ENCODE peak calls at places on chromosomes 7 and 10, in seven cellular contexts. Y, A, T, V, P, Q and I are unnamed samples.

GRCh38 chr7:40220421-40220911 is 85.7 kb downstream of the SUGCT start:
- DNase-seq in T (no peak), V (no peak), P (no peak), Y (no peak), A (no peak), Q (no peak), I (no peak)

GRCh38 chr7:157707983-157708720 is 371.3 kb downstream of the DNAJB6 start:
- DNase-seq in Y (no peak), P (no peak), Q (no peak), V (no peak), T (no peak), A (no peak), I (no peak)

GRCh38 chr10:47259521-47259920 is 40.5 kb upstream of the GDF10 start:
- DNase-seq in P (no peak), Y (no peak), Q (no peak), V (no peak), T (no peak), A (no peak), I (no peak)

GRCh38 chr10:96610817-96611216 is 24.0 kb upstream of the TM9SF3 start:
- DNase-seq in Q (peak; percentile 49), T (no peak), P (no peak), Y (no peak), V (no peak), A (no peak), I (no peak)

GRCh38 chr10:22573820-22574569 is 140.4 kb downstream of the PIP4K2A start:
- DNase-seq in A (no peak), P (no peak), V (no peak), T (peak; percentile 25), Q (peak; percentile 60), Y (no peak), I (no peak)

GRCh38 chr7:522071-522937 is 2.7 kb upstream of the PDGFA start:
- DNase-seq in Q (no peak), P (peak; percentile 69), T (peak; percentile 68), A (peak; percentile 83), V (no peak), Y (peak; percentile 70), I (peak; percentile 47)

GRCh38 chr10:96334888-96335526 is 23.8 kb downstream of the OPALIN start:
- DNase-seq in A (peak; percentile 28), T (peak; percentile 70), P (no peak), Y (no peak), V (peak; percentile 24), Q (no peak), I (no peak)

GRCh38 chr10:129332476-129332875 is 134.6 kb upstream of the MGMT start:
- DNase-seq in T (peak; percentile 75), Y (no peak), Q (no peak), A (no peak), P (no peak), V (no peak), I (no peak)

GRCh38 chr7:82598958-82599357 is 155.4 kb upstream of the CACNA2D1 start:
- DNase-seq in P (no peak), Q (no peak), A (no peak), Y (no peak), V (peak; percentile 69), T (no peak), I (no peak)

GRCh38 chr10:11573497-11573896 is 38.0 kb downstream of the USP6NL start:
- DNase-seq in A (no peak), T (peak; percentile 41), V (peak; percentile 5), Y (no peak), Q (no peak), P (no peak), I (no peak)

GRCh38 chr7:155764432-155764798 is 47.8 kb downstream of the SHH start:
- DNase-seq in P (no peak), Q (peak; percentile 60), T (no peak), A (no peak), V (no peak), Y (no peak), I (no peak)

GRCh38 chr10:8054498-8055407 is at the start of gene GATA3:
- DNase-seq in P (no peak), Q (peak; percentile 82), T (peak; percentile 84), A (no peak), V (no peak), Y (peak; percentile 62), I (no peak)

GRCh38 chr10:119667562-119668328 is 16.6 kb downstream of the BAG3 start:
- DNase-seq in P (peak; percentile 67), A (peak; percentile 81), Y (peak; percentile 80), Q (no peak), T (peak; percentile 55), V (peak; percentile 96), I (peak; percentile 67)

GRCh38 chr10:59872892-59873463 is 33.4 kb downstream of the CCDC6 start:
- DNase-seq in Q (no peak), T (no peak), V (peak; percentile 92), A (peak; percentile 71), P (no peak), Y (no peak), I (peak; percentile 92)

GRCh38 chr10:6877351-6878066 is 297.4 kb upstream of the PRKCQ start:
- DNase-seq in A (no peak), V (no peak), Y (no peak), P (no peak), T (no peak), Q (no peak), I (no peak)

GRCh38 chr10:132739225-132739613 is 46.7 kb downstream of the NKX6-2 start:
- DNase-seq in A (no peak), V (no peak), T (no peak), Y (no peak), P (no peak), Q (no peak), I (no peak)

GRCh38 chr7:2519119-2519930 is at the start of gene LFNG:
- DNase-seq in T (peak; percentile 97), Q (peak; percentile 93), V (peak; percentile 71), P (peak; percentile 88), Y (peak; percentile 89), A (peak; percentile 93), I (peak; percentile 76)

GRCh38 chr10:84574101-84574500 is 245.7 kb downstream of the CCSER2 start:
- DNase-seq in T (no peak), Q (no peak), A (no peak), V (peak; percentile 18), P (no peak), Y (no peak), I (no peak)

GRCh38 chr10:18577823-18578685 is 73.3 kb downstream of the NSUN6 start:
- DNase-seq in Q (no peak), A (no peak), T (no peak), P (no peak), V (no peak), Y (no peak), I (no peak)

GRCh38 chr7:34723866-34724490 is 66.0 kb downstream of the NPSR1 start:
- DNase-seq in Q (no peak), T (no peak), Y (no peak), A (no peak), P (no peak), V (no peak), I (no peak)

GRCh38 chr10:33015798-33016547 is 57.9 kb upstream of the ITGB1 start:
- DNase-seq in A (no peak), Y (no peak), V (peak; percentile 85), Q (no peak), P (no peak), T (no peak), I (no peak)
- H3K27ac ChIP-seq in A (peak overlapping the region; percentile 31), Y (peak overlapping the region; percentile 56), V (peak overlapping the region; percentile 69), Q (no peak overlapping the region), P (no peak overlapping the region), T (no peak overlapping the region), I (no peak overlapping the region)

GRCh38 chr7:129615018-129615417 is 3.5 kb downstream of the NRF1 start:
- DNase-seq in Q (no peak), T (no peak), Y (no peak), A (no peak), V (no peak), P (no peak), I (no peak)

GRCh38 chr7:129610709-129611245 is 743 bp upstream of the NRF1 start:
- DNase-seq in P (no peak), T (peak; percentile 52), Q (no peak), A (no peak), V (no peak), Y (no peak), I (no peak)

GRCh38 chr7:129611246-129612111 is at the start of gene NRF1:
- DNase-seq in A (peak; percentile 91), T (peak; percentile 96), V (peak; percentile 87), Y (peak; percentile 91), Q (peak; percentile 95), P (peak; percentile 93), I (peak; percentile 81)

GRCh38 chr7:129612112-129613015 is 844 bp downstream of the NRF1 start:
- DNase-seq in Y (peak; percentile 44), A (peak; percentile 63), P (peak; percentile 78), V (no peak), Q (peak; percentile 61), T (peak; percentile 48), I (peak; percentile 45)

GRCh38 chr7:129613016-129613337 is 1.5 kb downstream of the NRF1 start:
- DNase-seq in V (no peak), A (no peak), Y (no peak), T (no peak), Q (no peak), P (no peak), I (no peak)
- TF ChIP-seq CTCF in V (no peak), A (no peak), Y (no peak), T (no peak), Q (no peak), P (no peak), I (no peak)

DNA sequence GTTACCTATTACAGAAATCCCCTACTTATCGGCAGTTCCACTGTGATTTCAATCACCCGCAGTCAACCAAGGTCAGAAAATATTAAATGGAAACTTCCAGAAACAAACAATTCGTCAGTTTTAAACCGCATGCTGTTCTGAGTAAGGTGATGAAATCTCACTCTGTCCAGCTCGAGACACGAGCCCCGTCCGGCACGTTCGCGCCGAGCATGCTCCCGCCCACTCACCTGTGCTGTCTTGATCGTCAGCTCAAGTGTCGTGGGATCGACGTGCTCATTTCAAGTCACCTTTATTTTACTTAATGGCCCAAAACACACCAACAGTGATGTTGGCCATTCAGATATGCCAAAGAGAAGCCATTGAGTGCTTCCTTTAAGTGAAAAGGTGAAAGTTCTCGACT is 21.2 kb downstream of the ESYT2 start:
- DNase-seq in A (no peak), V (no peak), Q (no peak), P (no peak), T (no peak), Y (no peak), I (no peak)
- H3K36me3 ChIP-seq in A (no peaks in the 10 kb centered on the region), V (peaks cover 10% of the 10 kb centered on the region), Q (peaks cover 13% of the 10 kb centered on the region), P (no peaks in the 10 kb centered on the region), T (no peaks in the 10 kb centered on the region), Y (peaks cover 15% of the 10 kb centered on the region), I (no peaks in the 10 kb centered on the region)

GRCh38 chr7:17016402-17017010 is 134.7 kb upstream of the AGR3 start:
- DNase-seq in Q (no peak), T (no peak), Y (no peak), A (no peak), P (no peak), V (no peak), I (no peak)
- H3K27ac ChIP-seq in Q (no peak overlapping the region), T (no peak overlapping the region), Y (no peak overlapping the region), A (no peak overlapping the region), P (no peak overlapping the region), V (no peak overlapping the region), I (no peak overlapping the region)